ENCODE peak calls at places on chromosomes 6 and 20, in eight cellular contexts. One of them, this sample, is unnamed.

GRCh38 chr6:36129889-36130671 is at the start of gene MAPK13:
- DNase-seq in hippocampal formation: no peak
- DNase-seq in activated effector memory CD4-positive, alpha-beta T cell treated with Interleukin-2 at 50 U/mL for 16 hours: peak
- DNase-seq in DMS153: no peak
- DNase-seq in hypothalamus: no peak
- DNase-seq in SW480: peak
- DNase-seq in cardiac muscle cell: peak
- DNase-seq in H7: peak
- DNase-seq in this sample: peak

GRCh38 chr6:135506270-135506997 is 8.9 kb upstream of the AHI1 start:
- DNase-seq in hypothalamus: no peak
- DNase-seq in H7: no peak
- DNase-seq in cardiac muscle cell: peak
- DNase-seq in SW480: peak
- DNase-seq in hippocampal formation: peak
- DNase-seq in DMS153: peak
- DNase-seq in activated effector memory CD4-positive, alpha-beta T cell treated with Interleukin-2 at 50 U/mL for 16 hours: no peak
- DNase-seq in this sample: peak

GRCh38 chr6:14354919-14355572 is 237.5 kb downstream of the CD83 start:
- DNase-seq in cardiac muscle cell: peak
- DNase-seq in hippocampal formation: no peak
- DNase-seq in DMS153: no peak
- DNase-seq in H7: no peak
- DNase-seq in SW480: no peak
- DNase-seq in activated effector memory CD4-positive, alpha-beta T cell treated with Interleukin-2 at 50 U/mL for 16 hours: no peak
- DNase-seq in hypothalamus: no peak
- DNase-seq in this sample: no peak

GRCh38 chr6:167945937-167946485 is 51.5 kb upstream of the KIF25 start:
- DNase-seq in H7: no peak
- DNase-seq in activated effector memory CD4-positive, alpha-beta T cell treated with Interleukin-2 at 50 U/mL for 16 hours: no peak
- DNase-seq in cardiac muscle cell: no peak
- DNase-seq in SW480: no peak
- DNase-seq in hypothalamus: no peak
- DNase-seq in DMS153: no peak
- DNase-seq in hippocampal formation: no peak
- DNase-seq in this sample: no peak

GRCh38 chr20:23257848-23258746 is 92.5 kb upstream of the NXT1 start:
- DNase-seq in SW480: peak
- DNase-seq in activated effector memory CD4-positive, alpha-beta T cell treated with Interleukin-2 at 50 U/mL for 16 hours: no peak
- DNase-seq in H7: no peak
- DNase-seq in DMS153: peak
- DNase-seq in cardiac muscle cell: peak
- DNase-seq in hypothalamus: no peak
- DNase-seq in hippocampal formation: no peak
- DNase-seq in this sample: peak

GRCh38 chr6:15776458-15776980 is 113.7 kb upstream of the DTNBP1 start:
- DNase-seq in SW480: no peak
- DNase-seq in activated effector memory CD4-positive, alpha-beta T cell treated with Interleukin-2 at 50 U/mL for 16 hours: no peak
- DNase-seq in DMS153: no peak
- DNase-seq in hippocampal formation: no peak
- DNase-seq in hypothalamus: no peak
- DNase-seq in H7: no peak
- DNase-seq in cardiac muscle cell: no peak
- DNase-seq in this sample: no peak

GRCh38 chr6:26224940-26225847 is 138.0 kb downstream of the HFE start:
- DNase-seq in cardiac muscle cell: peak
- DNase-seq in SW480: no peak
- DNase-seq in hypothalamus: no peak
- DNase-seq in DMS153: peak
- DNase-seq in hippocampal formation: peak
- DNase-seq in activated effector memory CD4-positive, alpha-beta T cell treated with Interleukin-2 at 50 U/mL for 16 hours: no peak
- DNase-seq in H7: peak
- DNase-seq in this sample: peak

GRCh38 chr6:121823437-121823851 is 388.0 kb downstream of the GJA1 start:
- DNase-seq in DMS153: no peak
- DNase-seq in SW480: no peak
- DNase-seq in cardiac muscle cell: peak
- DNase-seq in activated effector memory CD4-positive, alpha-beta T cell treated with Interleukin-2 at 50 U/mL for 16 hours: no peak
- DNase-seq in hippocampal formation: no peak
- DNase-seq in hypothalamus: no peak
- DNase-seq in H7: peak
- DNase-seq in this sample: no peak

GRCh38 chr20:46634528-46634927 is 16.7 kb downstream of the SLC13A3 start:
- DNase-seq in hippocampal formation: no peak
- DNase-seq in hypothalamus: no peak
- DNase-seq in SW480: no peak
- DNase-seq in DMS153: no peak
- DNase-seq in H7: no peak
- DNase-seq in cardiac muscle cell: no peak
- DNase-seq in activated effector memory CD4-positive, alpha-beta T cell treated with Interleukin-2 at 50 U/mL for 16 hours: no peak
- DNase-seq in this sample: no peak

GRCh38 chr20:32111763-32112162 is 2.2 kb downstream of the TM9SF4 start:
- DNase-seq in hippocampal formation: no peak
- DNase-seq in cardiac muscle cell: no peak
- DNase-seq in activated effector memory CD4-positive, alpha-beta T cell treated with Interleukin-2 at 50 U/mL for 16 hours: no peak
- DNase-seq in DMS153: no peak
- DNase-seq in SW480: no peak
- DNase-seq in hypothalamus: no peak
- DNase-seq in H7: no peak
- DNase-seq in this sample: no peak

GRCh38 chr6:15366003-15366535 is 120.2 kb downstream of the JARID2 start:
- DNase-seq in SW480: no peak
- DNase-seq in hippocampal formation: no peak
- DNase-seq in H7: no peak
- DNase-seq in DMS153: peak
- DNase-seq in activated effector memory CD4-positive, alpha-beta T cell treated with Interleukin-2 at 50 U/mL for 16 hours: no peak
- DNase-seq in hypothalamus: no peak
- DNase-seq in cardiac muscle cell: no peak
- DNase-seq in this sample: no peak

GRCh38 chr6:111657146-111657545 is 51.5 kb upstream of the TRAF3IP2 start:
- DNase-seq in cardiac muscle cell: peak
- DNase-seq in DMS153: no peak
- DNase-seq in SW480: peak
- DNase-seq in activated effector memory CD4-positive, alpha-beta T cell treated with Interleukin-2 at 50 U/mL for 16 hours: no peak
- DNase-seq in hypothalamus: no peak
- DNase-seq in hippocampal formation: no peak
- DNase-seq in H7: no peak
- DNase-seq in this sample: peak

GRCh38 chr6:43464337-43464736 is 9.0 kb upstream of the DLK2 start:
- DNase-seq in DMS153: no peak
- DNase-seq in hypothalamus: no peak
- DNase-seq in cardiac muscle cell: no peak
- DNase-seq in H7: no peak
- DNase-seq in hippocampal formation: no peak
- DNase-seq in activated effector memory CD4-positive, alpha-beta T cell treated with Interleukin-2 at 50 U/mL for 16 hours: no peak
- DNase-seq in SW480: no peak
- DNase-seq in this sample: no peak

GRCh38 chr6:37285861-37286311 is 27.9 kb upstream of the TMEM217 start:
- DNase-seq in hippocampal formation: no peak
- DNase-seq in hypothalamus: no peak
- DNase-seq in DMS153: no peak
- DNase-seq in H7: no peak
- DNase-seq in SW480: no peak
- DNase-seq in activated effector memory CD4-positive, alpha-beta T cell treated with Interleukin-2 at 50 U/mL for 16 hours: no peak
- DNase-seq in cardiac muscle cell: no peak
- DNase-seq in this sample: no peak